ENCODE peak calls at places on chromosomes 3 and 15, in five cellular contexts. K is neuronal stem cell; X is left colon; Q is COLO829; Y is activated CD8-positive, alpha-beta T cell treated with anti-CD3 and anti-CD28 coated beads for 36 hours. L is an unnamed sample.
A peak's percentile ranks its signal among the peaks of the same experiment; 100 is the strongest.

GRCh38 chr3:143810866-143811265 is 37.4 kb downstream of the SLC9A9 start:
- DNase-seq in K (no peak), Q (no peak), X (no peak), Y (no peak), L (no peak)

GRCh38 chr3:195885036-195885871 is 23.1 kb downstream of the TNK2 start:
- DNase-seq in Q (no peak), K (no peak), Y (no peak), X (no peak), L (no peak)

GRCh38 chr3:189727191-189727590 is 96.0 kb downstream of the TP63 start:
- DNase-seq in X (no peak), K (no peak), Q (no peak), Y (no peak), L (no peak)

GRCh38 chr3:141372656-141373055 is 4.4 kb downstream of the ZBTB38 start:
- DNase-seq in X (no peak), Q (no peak), Y (no peak), K (no peak), L (no peak)

GRCh38 chr3:8851703-8852102 is 82.3 kb upstream of the OXTR start:
- DNase-seq in X (no peak), K (no peak), Q (no peak), Y (no peak), L (peak; percentile 93)

GRCh38 chr3:11559816-11560633 is 83.7 kb downstream of the VGLL4 start:
- DNase-seq in K (no peak), Q (no peak), Y (no peak), X (no peak), L (no peak)

GRCh38 chr15:95663156-95663831 is 667.2 kb upstream of the NR2F2 start:
- DNase-seq in X (no peak), K (no peak), Q (no peak), Y (no peak), L (peak; percentile 87)

GRCh38 chr3:194487289-194488006 is 646 bp upstream of the ATP13A3 start:
- DNase-seq in Q (no peak), X (peak; percentile 54), K (no peak), Y (peak; percentile 63), L (peak; percentile 81)

GRCh38 chr3:105899528-105899927 is 30.7 kb upstream of the CBLB start:
- DNase-seq in Y (no peak), K (no peak), X (no peak), Q (no peak), L (peak; percentile 89)

GRCh38 chr15:88623061-88623460 is 1.9 kb downstream of the AEN start:
- DNase-seq in K (no peak), Y (peak; percentile 87), X (no peak), Q (peak; percentile 85), L (peak; percentile 42)

GRCh38 chr3:170560296-170560695 is 25.6 kb downstream of the SLC7A14 start:
- DNase-seq in Q (no peak), X (no peak), Y (no peak), K (no peak), L (no peak)

GRCh38 chr15:51600114-51600513 is 22.5 kb downstream of the DMXL2 start:
- DNase-seq in K (no peak), Y (peak; percentile 8), X (no peak), Q (no peak), L (no peak)

GRCh38 chr15:41581110-41581509 is 22.1 kb downstream of the TYRO3 start:
- DNase-seq in X (no peak), K (no peak), Y (peak; percentile 13), Q (no peak), L (peak; percentile 83)

GRCh38 chr15:89772933-89773583 is 3.1 kb upstream of the MESP2 start:
- DNase-seq in Q (no peak), Y (no peak), K (no peak), X (no peak), L (no peak)